ENCODE peak calls at places on chromosomes 6 and 20, in six cellular contexts. S, C, G, T, O and V are unnamed samples.

GRCh38 chr6:165695736-165696515 is 32.9 kb upstream of the PDE10A start:
- DNase-seq in G (no peak), O (no peak), S (no peak), C (no peak), T (no peak), V (no peak)

GRCh38 chr6:10099648-10100047 is 315.2 kb downstream of the TFAP2A start:
- DNase-seq in G (no peak), T (no peak), C (no peak), O (no peak), S (no peak), V (no peak)

GRCh38 chr20:58870293-58871014 is 17.9 kb downstream of the GNAS start:
- DNase-seq in O (peak), T (no peak), S (peak), C (peak), G (no peak), V (no peak)

GRCh38 chr6:42405025-42405424 is 46.7 kb downstream of the TRERF1 start:
- DNase-seq in C (no peak), O (no peak), T (no peak), S (no peak), G (no peak), V (no peak)

GRCh38 chr6:16739329-16739801 is 21.9 kb downstream of the ATXN1 start:
- DNase-seq in O (peak), S (no peak), T (no peak), G (no peak), C (no peak), V (no peak)

GRCh38 chr6:56570434-56571359 is 72.0 kb downstream of the DST start:
- DNase-seq in O (peak), T (no peak), G (no peak), S (peak), C (no peak), V (no peak)

GRCh38 chr6:168956884-168957730 is 296.5 kb downstream of the THBS2 start:
- DNase-seq in S (peak), T (no peak), C (peak), G (no peak), O (peak), V (peak)

GRCh38 chr20:53827996-53828672 is 234.5 kb upstream of the ZNF217 start:
- DNase-seq in O (no peak), S (no peak), G (no peak), C (no peak), T (no peak), V (no peak)

GRCh38 chr6:165931675-165932074 is 236.0 kb downstream of the TBXT start:
- DNase-seq in S (no peak), G (no peak), O (no peak), T (no peak), C (no peak), V (no peak)

GRCh38 chr6:157505912-157506491 is 125.0 kb downstream of the ZDHHC14 start:
- DNase-seq in S (no peak), T (no peak), G (no peak), O (no peak), C (no peak), V (no peak)

GRCh38 chr6:157443066-157443800 is 62.2 kb downstream of the ZDHHC14 start:
- DNase-seq in O (no peak), S (no peak), G (no peak), T (peak), C (no peak), V (no peak)

GRCh38 chr6:11181478-11182136 is 50.9 kb downstream of the NEDD9 start:
- DNase-seq in O (no peak), T (no peak), S (no peak), C (no peak), G (no peak), V (no peak)

GRCh38 chr20:346640-347316 is at the start of gene NRSN2:
- DNase-seq in S (peak), G (peak), C (peak), T (no peak), O (peak), V (peak)

GRCh38 chr20:32656827-32657226 is 16.9 kb downstream of the C20orf203 start:
- DNase-seq in C (no peak), S (no peak), G (no peak), T (no peak), O (no peak), V (no peak)

GRCh38 chr6:139623382-139623781 is 248.9 kb upstream of the CITED2 start:
- DNase-seq in G (no peak), T (no peak), S (no peak), C (no peak), O (no peak), V (no peak)

GRCh38 chr20:1935696-1936366 is 40.6 kb downstream of the SIRPA start:
- DNase-seq in O (no peak), S (no peak), T (no peak), C (no peak), G (no peak), V (no peak)

GRCh38 chr6:56486681-56487080 is 156.0 kb downstream of the DST start:
- DNase-seq in C (no peak), G (no peak), S (no peak), O (no peak), T (no peak), V (no peak)

GRCh38 chr6:34589140-34589539 is 33.0 kb upstream of the SPDEF start:
- DNase-seq in T (no peak), C (no peak), G (no peak), O (no peak), S (no peak), V (no peak)

GRCh38 chr6:84422380-84422968 is 195.0 kb upstream of the CEP162 start:
- DNase-seq in T (no peak), O (peak), C (peak), S (peak), G (no peak), V (peak)

GRCh38 chr6:68777956-68778355 is 142.9 kb downstream of the ADGRB3 start:
- DNase-seq in G (no peak), S (no peak), C (no peak), T (no peak), O (no peak), V (no peak)

GRCh38 chr6:13528777-13529343 is 41.5 kb upstream of the GFOD1 start:
- DNase-seq in G (no peak), S (no peak), C (peak), T (no peak), O (no peak), V (no peak)

GRCh38 chr6:3885262-3886036 is 36.3 kb downstream of the FAM50B start:
- DNase-seq in T (no peak), C (no peak), G (no peak), O (peak), S (peak), V (no peak)

DNA sequence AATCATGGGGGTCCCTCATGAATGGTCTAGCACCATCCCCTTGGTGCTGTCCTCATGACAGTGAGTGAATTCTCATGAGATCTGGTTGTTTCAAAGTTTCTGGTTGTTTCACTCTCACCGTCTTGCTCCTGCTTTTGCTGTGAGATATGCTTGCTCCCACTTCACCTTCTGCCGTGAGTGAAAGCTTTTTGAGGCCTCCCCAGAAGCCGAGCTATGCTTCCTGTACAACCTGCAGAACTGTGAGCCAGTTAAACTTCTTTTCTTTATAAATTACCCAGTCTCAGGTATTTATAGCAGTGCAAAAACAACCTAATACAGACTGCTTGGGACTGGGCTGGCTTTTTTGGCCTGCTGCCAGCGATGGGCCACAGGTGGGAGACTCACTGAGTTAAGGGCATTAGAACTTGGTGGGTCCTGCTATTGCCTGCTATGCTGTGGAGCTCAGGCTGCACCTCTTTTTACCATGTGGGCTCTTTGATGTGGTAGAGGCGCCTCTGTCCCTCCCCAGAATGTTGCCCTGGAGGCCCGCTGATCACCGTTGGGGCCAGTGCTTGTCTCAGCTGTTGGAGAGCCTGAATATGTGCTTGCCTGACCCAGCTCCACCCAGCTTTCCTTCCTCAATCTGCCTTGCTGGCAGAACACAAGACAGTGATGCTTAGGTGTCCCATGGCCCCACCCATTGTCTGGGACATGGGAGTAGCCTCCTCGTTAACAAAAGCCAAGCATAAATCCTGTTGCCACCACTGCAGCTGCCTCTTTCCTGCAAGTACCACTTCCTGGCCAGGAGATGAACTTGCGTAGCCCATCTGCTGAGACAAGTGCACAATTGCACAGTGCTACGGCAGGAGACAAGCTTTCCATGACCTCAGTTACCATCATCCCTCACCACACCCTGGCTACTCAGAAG is 47.1 kb downstream of the IGF2R start:
- DNase-seq in O (no peak), T (no peak), G (no peak), S (no peak), C (no peak), V (no peak)
- TF ChIP-seq TAF1 in O (no peak), T (no peak), G (no peak), S (no peak), C (no peak), V (no peak)

GRCh38 chr6:110875548-110876169 is 1.1 kb downstream of the AMD1 start:
- DNase-seq in O (no peak), T (no peak), G (no peak), C (peak), S (peak), V (no peak)
- TF ChIP-seq POLR2A in O (no peak), T (peak), G (no peak), C (no peak), S (no peak), V (no peak)

DNA sequence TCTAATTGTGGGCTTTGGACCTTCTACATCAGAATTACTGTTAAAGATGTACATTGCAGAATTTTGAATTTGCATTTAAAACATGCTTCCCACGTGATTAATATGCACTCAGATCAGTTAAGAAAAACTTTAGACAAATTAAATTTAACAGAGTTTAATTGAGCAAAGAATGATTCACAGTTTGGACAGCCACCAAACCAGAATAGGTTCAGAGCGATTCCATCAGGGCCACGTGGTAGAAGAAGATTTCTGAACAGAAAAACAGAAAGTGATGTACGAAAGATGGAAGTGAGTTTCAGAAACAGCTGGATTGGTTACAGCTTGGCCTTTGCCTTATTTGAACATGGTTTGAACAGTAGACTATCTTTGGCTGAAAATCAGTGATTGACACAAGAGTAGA is 704.2 kb upstream of the MAP3K7 start:
- DNase-seq in S (no peak), O (no peak), G (no peak), C (no peak), T (no peak), V (no peak)
- TF ChIP-seq POLR2AphosphoS5 in S (no peak), O (no peak), G (no peak), C (no peak), T (no peak), V (no peak)

DNA sequence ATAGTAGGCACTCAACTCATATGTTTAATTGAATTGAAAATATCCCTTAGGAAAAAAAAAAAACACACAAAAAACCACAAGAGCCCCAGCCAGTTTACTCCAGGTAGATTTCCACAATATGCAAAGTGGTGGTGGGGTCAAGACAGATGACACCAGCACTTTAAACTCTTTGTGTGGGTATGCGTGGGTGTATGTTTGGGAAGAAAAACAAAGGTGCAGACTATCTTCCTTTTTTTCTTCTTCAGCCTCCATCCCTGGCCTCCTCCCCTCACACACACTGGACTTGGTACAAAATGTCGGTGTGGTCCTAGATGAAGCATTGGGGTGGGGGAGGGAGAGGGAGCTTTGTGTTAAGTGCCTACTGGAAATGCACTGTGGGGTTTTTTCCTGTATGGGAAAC is 42.2 kb upstream of the CDKAL1 start:
- DNase-seq in O (no peak), T (no peak), G (no peak), S (no peak), C (no peak), V (no peak)
- TF ChIP-seq TAF1 in O (no peak), T (no peak), G (no peak), S (no peak), C (no peak), V (no peak)

DNA sequence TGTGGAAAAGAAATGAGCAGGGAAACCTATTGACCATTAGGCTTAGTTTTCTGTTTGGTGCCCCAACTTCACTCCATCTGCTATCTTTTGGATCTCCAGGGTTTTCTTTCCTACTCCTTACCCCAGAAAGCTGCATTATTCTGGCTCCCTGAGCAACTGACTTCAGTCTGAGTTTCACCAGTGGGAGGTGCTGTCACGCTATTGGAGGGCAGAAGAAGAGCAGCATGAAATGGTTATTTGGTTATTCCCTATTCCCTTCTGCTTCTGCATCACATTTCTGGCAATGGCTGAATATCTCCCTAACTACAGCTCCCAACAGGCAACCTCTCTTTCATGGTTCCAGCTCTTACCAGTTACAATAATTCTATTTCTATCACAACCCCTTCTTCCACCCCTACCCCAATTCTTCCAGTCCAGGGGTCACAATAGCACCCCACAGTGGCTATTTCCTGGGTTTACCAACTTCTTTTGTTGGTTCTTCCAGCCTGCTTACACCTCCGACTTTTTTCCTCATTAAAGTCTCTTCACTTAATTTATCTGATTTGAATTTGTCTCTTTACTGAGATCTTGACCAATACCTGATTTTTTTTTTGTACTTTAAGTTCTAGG is 311.5 kb downstream of the PLCB1 start:
- DNase-seq in G (no peak), C (peak), O (no peak), S (no peak), T (no peak), V (no peak)
- TF ChIP-seq POLR2A in G (no peak), C (no peak), O (no peak), S (no peak), T (no peak), V (no peak)

DNA sequence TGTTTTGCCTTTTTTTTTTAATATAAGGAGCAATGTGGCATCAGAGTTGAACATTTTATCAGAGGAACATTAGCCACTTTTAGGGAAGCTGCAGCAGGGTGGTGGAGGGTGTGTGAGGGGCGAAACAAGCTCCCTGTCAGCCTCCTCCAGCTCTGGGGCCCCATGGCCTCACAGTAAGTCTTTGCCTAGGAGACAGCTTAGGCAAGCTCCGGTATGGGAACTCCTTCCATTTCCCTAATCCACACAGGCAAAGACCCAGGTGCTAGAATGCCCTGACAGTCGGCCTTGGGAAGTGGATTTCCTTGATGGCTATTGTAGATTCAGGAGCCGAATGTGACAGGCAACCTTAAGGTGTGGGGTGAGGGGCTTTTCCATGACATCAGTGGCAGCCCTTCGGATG is 862 bp downstream of the PRND start:
- DNase-seq in T (no peak), G (no peak), S (no peak), O (no peak), C (no peak), V (no peak)
- TF ChIP-seq POLR2AphosphoS5 in T (no peak), G (no peak), S (no peak), O (no peak), C (no peak), V (no peak)

GRCh38 chr6:142071981-142072380 is 60.7 kb upstream of the GJE1 start:
- DNase-seq in T (no peak), G (no peak), S (no peak), C (no peak), O (peak), V (no peak)
- TF ChIP-seq TAF1 in T (no peak), G (no peak), S (no peak), C (no peak), O (no peak), V (no peak)

GRCh38 chr6:33299237-33299944 is 649 bp upstream of the RGL2 start:
- DNase-seq in O (peak), S (peak), G (peak), T (peak), C (peak), V (peak)
- TF ChIP-seq POLR2A in O (peak), S (peak), G (peak), T (peak), C (peak), V (peak)

GRCh38 chr20:52676282-52676995 is 295.7 kb upstream of the TSHZ2 start:
- DNase-seq in S (no peak), O (no peak), C (no peak), T (no peak), G (no peak), V (no peak)

GRCh38 chr20:52681288-52681687 is 290.9 kb upstream of the TSHZ2 start:
- DNase-seq in T (no peak), C (no peak), G (no peak), O (no peak), S (no peak), V (no peak)

DNA sequence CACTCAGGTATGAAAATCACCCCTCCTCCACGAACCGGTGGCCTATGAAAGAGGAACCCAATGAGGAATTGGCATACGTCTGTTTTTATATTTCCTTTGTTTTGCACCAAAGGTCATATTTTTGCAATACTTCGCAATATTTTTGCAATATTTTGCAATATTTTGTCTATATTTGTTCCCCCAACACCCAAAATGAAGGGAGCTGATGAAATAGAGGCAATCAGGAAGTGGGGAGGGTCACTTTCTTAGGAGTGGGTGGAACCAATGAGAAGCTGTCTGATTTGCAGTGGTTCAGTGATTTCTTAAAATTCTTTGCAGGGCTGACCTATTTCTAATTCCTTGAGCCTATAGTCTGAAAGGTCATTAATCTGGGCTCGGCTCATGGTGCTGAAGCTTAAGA is 296.7 kb upstream of the TSHZ2 start:
- DNase-seq in O (no peak), T (no peak), G (no peak), C (no peak), S (no peak), V (no peak)
- TF ChIP-seq POLR2AphosphoS5 in O (no peak), T (no peak), G (no peak), C (no peak), S (no peak), V (no peak)

GRCh38 chr6:124226396-124226795 is 422.7 kb downstream of the NKAIN2 start:
- DNase-seq in T (no peak), C (no peak), S (no peak), O (no peak), G (no peak), V (no peak)
- TF ChIP-seq TAF1 in T (no peak), C (no peak), S (no peak), O (no peak), G (no peak), V (no peak)